ENCODE peak calls at places on chromosomes 3 and 15, in five cellular contexts. Z is mammary epithelial cell, F is colonic mucosa, M is A549, X is heart left ventricle. L is an unnamed sample.

GRCh38 chr15:20368974-20369373 is 172.6 kb downstream of the GOLGA6L6 start:
- DNase-seq in Z (no peak), F (no peak), M (no peak), X (no peak), L (no peak)

GRCh38 chr3:38564631-38565338 is 68.6 kb downstream of the EXOG start:
- DNase-seq in Z (no peak), F (no peak), M (no peak), X (no peak), L (no peak)

GRCh38 chr3:43372809-43373587 is 86.7 kb downstream of the SNRK start:
- DNase-seq in Z (no peak), F (no peak), M (no peak), X (no peak), L (no peak)

GRCh38 chr3:138081371-138082084 is 33.9 kb downstream of the DZIP1L start:
- DNase-seq in Z (peak; percentile 79), F (no peak), M (no peak), X (no peak), L (no peak)

GRCh38 chr3:124772081-124772831 is 42.0 kb downstream of the UMPS start:
- DNase-seq in Z (no peak), F (peak; percentile 33), M (peak; percentile 70), X (no peak), L (peak; percentile 82)

GRCh38 chr3:177615015-177615414 is 417.7 kb upstream of the TBL1XR1 start:
- DNase-seq in Z (peak; percentile 88), F (peak; percentile 69), M (peak; percentile 81), X (peak; percentile 80), L (peak; percentile 82)

GRCh38 chr3:71048948-71049347 is 534.6 kb downstream of the FOXP1 start:
- DNase-seq in Z (no peak), F (peak; percentile 78), M (peak; percentile 26), X (no peak), L (no peak)

GRCh38 chr15:89140595-89140994 is 52.3 kb downstream of the ABHD2 start:
- DNase-seq in Z (no peak), F (no peak), M (no peak), X (no peak), L (no peak)

GRCh38 chr15:72339777-72340177 is 19.8 kb upstream of the CELF6 start:
- DNase-seq in Z (peak; percentile 18), F (no peak), M (peak; percentile 89), X (no peak), L (no peak)

GRCh38 chr3:188672840-188673239 is 498.9 kb upstream of the TPRG1 start:
- DNase-seq in Z (no peak), F (no peak), M (no peak), X (no peak), L (no peak)

GRCh38 chr15:45088801-45089711 is 24.9 kb downstream of the DUOX2 start:
- DNase-seq in Z (no peak), F (no peak), M (no peak), X (no peak), L (no peak)

GRCh38 chr3:69174871-69175737 is 52.7 kb upstream of the LMOD3 start:
- DNase-seq in Z (no peak), F (no peak), M (no peak), X (no peak), L (no peak)

GRCh38 chr3:156553705-156554356 is 1.1 kb downstream of the SSR3 start:
- DNase-seq in Z (peak; percentile 54), F (peak; percentile 29), M (peak; percentile 24), X (no peak), L (no peak)

GRCh38 chr15:76235186-76235826 is 76.0 kb downstream of the ETFA start:
- DNase-seq in Z (peak; percentile 19), F (no peak), M (peak; percentile 66), X (no peak), L (no peak)

DNA sequence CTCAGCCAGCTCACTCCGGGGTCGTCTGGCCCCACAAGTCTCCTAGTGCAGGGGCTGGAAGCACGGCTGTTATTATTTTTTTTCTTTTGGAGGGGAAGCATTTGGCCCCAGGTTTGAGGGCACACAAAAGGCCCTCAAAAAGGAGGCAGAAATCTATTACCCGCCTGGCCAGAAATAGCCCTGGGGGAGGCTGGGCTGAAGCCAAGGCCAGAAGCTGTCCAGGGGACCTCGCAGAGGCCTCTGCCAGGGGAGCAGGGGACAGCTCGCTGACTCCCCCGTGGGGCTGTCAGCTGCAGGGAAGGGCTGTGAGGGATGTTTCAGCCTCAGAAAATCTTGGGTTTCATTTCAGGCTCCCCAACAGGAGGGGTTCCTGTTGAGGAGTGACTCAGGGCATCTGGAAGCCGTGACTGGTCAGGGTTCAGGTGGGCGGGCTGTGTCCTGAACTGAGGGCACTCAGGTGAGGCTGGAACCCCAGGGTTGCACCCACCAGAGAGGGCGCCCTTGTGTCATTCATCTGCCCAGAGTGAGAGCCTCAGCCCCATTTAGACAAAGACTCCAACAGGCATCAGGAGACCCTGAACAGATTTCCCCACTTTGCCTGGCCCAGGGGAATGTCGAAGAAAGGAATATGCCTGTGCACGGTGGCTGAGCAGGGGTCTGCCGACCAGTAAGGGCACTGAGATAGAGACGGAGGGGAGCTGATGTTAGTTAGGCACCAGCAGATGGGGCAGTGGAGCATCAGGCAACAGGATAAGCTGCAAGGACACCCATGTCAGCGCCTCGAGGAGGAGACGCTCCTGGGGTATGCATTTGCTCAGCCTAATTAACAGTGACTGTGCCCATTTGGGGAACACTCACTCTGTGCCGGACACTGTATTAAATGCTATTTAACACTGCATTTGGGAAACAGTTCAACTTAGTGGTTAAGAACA is 43.5 kb upstream of the SLC6A11 start:
- DNase-seq in Z (peak; percentile 81), F (peak; percentile 9), M (peak; percentile 43), X (no peak), L (peak; percentile 44)
- TF ChIP-seq CTCF in Z (peak; percentile 53), F (no peak), M (peak; percentile 59), X (peak; percentile 9), L (no peak)

GRCh38 chr15:67924359-67924974 is 84.6 kb upstream of the RNU6-1 start:
- DNase-seq in Z (no peak), F (no peak), M (no peak), X (no peak), L (no peak)

GRCh38 chr15:67925182-67925581 is 85.3 kb upstream of the RNU6-1 start:
- DNase-seq in Z (no peak), F (no peak), M (no peak), X (no peak), L (peak; percentile 61)

GRCh38 chr15:67922971-67923646 is 83.3 kb upstream of the RNU6-1 start:
- DNase-seq in Z (no peak), F (no peak), M (no peak), X (no peak), L (no peak)

GRCh38 chr15:67922106-67922505 is 82.3 kb upstream of the RNU6-1 start:
- DNase-seq in Z (no peak), F (no peak), M (no peak), X (no peak), L (no peak)

GRCh38 chr15:67923647-67923971 is 83.8 kb upstream of the RNU6-1 start:
- DNase-seq in Z (no peak), F (no peak), M (no peak), X (no peak), L (no peak)
- H3K27ac ChIP-seq in Z (no peak overlapping the region), F (no peak overlapping the region), M (no peak overlapping the region), X (peak overlapping the region; percentile 55), L (peak overlapping the region; percentile 85)

DNA sequence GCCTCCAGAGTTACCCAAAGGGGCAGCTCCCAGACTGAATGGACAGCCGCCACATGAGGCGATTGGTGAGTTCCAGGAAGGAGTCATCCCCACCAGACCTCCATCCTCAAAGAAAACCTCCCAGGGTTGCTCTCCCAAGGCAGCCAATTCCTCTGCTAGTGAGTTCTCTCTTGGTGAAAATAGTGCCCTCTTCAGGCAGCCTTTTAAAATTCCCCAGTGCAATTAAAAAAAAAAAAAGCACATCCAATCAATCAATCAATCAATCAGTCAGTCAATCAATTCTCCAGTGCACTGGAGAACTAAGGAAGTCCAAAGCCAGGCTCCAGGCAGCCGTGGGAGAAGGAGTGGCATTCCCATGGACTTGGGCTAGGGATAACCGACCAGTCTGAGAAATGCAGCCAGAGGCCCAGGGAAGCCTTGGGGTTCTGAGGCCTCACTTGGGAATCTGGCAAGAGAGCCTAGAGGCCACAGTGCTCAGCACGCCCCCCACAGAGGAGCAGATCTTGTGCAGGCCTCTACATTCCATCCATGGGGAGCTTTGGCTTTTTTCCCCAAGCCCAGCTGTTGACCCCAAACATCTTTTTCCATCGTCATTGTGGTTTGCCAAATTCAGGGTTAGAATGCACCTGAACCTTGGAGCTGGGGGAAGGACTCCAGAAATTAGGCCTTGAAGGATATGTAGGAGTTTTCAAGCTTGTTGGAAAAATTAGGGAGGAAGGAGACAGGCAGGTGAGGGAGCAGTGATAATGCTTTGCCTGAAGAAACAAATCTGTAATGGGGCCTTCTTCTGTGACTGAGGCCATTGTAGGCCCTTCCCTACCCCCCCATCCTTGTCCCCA is 4.8 kb downstream of the PAQR5 start:
- DNase-seq in Z (no peak), F (no peak), M (peak; percentile 58), X (no peak), L (no peak)
- H3K4me1 ChIP-seq in Z (peaks cover 36% of the 10 kb centered on the region), F (no peaks in the 10 kb centered on the region), M (peaks cover 69% of the 10 kb centered on the region), X (no peaks in the 10 kb centered on the region), L (peaks cover 8% of the 10 kb centered on the region)

GRCh38 chr3:133384331-133385027 is 15.4 kb upstream of the BFSP2 start:
- DNase-seq in Z (peak; percentile 55), F (peak; percentile 30), M (peak; percentile 30), X (peak; percentile 78), L (peak; percentile 69)
- TF ChIP-seq CTCF in Z (peak; percentile 58), F (peak; percentile 39), M (peak; percentile 42), X (peak; percentile 56), L (peak; percentile 64)

L was measured in right atrium auricular region.